ENCODE peak calls at places on chromosomes 6 and 20, in nine cellular contexts. B, P, N, U, Q, T, L, C and Y are unnamed samples. For H3K9me2, the result is how much of the 10 kb centered on the place peaks cover.

GRCh38 chr6:31470801-31471200 is 27.1 kb upstream of the MICB start:
- DNase-seq in B (no peak), P (no peak), N (no peak), U (no peak), Q (no peak), T (no peak), L (no peak), C (no peak), Y (no peak)

GRCh38 chr20:61611401-61611800 is 359.3 kb downstream of the CDH4 start:
- DNase-seq in B (no peak), P (no peak), N (no peak), U (no peak), Q (no peak), T (no peak), L (no peak), C (no peak), Y (no peak)

GRCh38 chr6:100880149-100880900 is 804 bp downstream of the ASCC3 start:
- DNase-seq in B (no peak), P (no peak), N (no peak), U (peak), Q (peak), T (no peak), L (peak), C (peak), Y (peak)

GRCh38 chr20:9615118-9615517 is 100.7 kb downstream of the LAMP5 start:
- DNase-seq in B (no peak), P (no peak), N (no peak), U (no peak), Q (no peak), T (no peak), L (no peak), C (no peak), Y (no peak)

GRCh38 chr6:26055670-26056582 is 31.3 kb upstream of the HFE start:
- DNase-seq in B (peak), P (peak), N (peak), U (peak), Q (peak), T (peak), L (peak), C (peak), Y (peak)

GRCh38 chr6:160798625-160799024 is 96.6 kb downstream of the PLG start:
- DNase-seq in B (no peak), P (peak), N (no peak), U (no peak), Q (no peak), T (no peak), L (no peak), C (no peak), Y (no peak)

GRCh38 chr6:156347251-156348049 is 429.7 kb upstream of the ARID1B start:
- DNase-seq in B (no peak), P (no peak), N (no peak), U (peak), Q (no peak), T (no peak), L (no peak), C (peak), Y (no peak)

GRCh38 chr6:138107078-138107751 is at the start of gene PERP:
- DNase-seq in B (peak), P (no peak), N (peak), U (peak), Q (peak), T (peak), L (peak), C (peak), Y (peak)

GRCh38 chr6:30635834-30636233 is 9.2 kb downstream of the ATAT1 start:
- DNase-seq in B (no peak), P (no peak), N (no peak), U (no peak), Q (no peak), T (no peak), L (no peak), C (no peak), Y (no peak)

GRCh38 chr6:156731436-156731835 is 45.7 kb upstream of the ARID1B start:
- DNase-seq in B (peak), P (no peak), N (no peak), U (peak), Q (peak), T (no peak), L (no peak), C (no peak), Y (no peak)

GRCh38 chr6:125611573-125612399 is 137.6 kb upstream of the HEY2 start:
- DNase-seq in B (no peak), P (no peak), N (no peak), U (no peak), Q (no peak), T (peak), L (no peak), C (no peak), Y (no peak)

GRCh38 chr6:107543088-107543487 is 53.2 kb downstream of the SOBP start:
- DNase-seq in B (no peak), P (no peak), N (no peak), U (no peak), Q (no peak), T (no peak), L (no peak), C (no peak), Y (no peak)

DNA sequence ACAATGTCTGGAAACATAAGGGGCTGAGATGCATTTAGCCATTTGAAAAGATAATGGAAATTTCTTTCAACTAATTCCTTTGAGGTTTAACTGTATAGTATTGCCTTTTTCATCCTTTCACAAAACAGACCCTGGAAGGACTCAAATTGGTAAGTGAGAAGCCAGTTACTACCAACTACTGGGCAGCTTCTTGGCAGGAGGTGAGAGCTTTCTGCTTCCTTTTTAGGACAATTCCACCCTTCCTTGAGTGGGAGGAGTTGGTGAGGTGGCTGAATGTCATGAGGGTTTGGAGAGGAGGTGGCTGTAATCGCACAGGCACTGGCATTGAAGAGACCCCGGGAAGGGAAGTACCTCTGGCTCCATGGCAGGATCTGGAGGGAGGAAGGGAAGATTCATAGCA is 341.1 kb downstream of the NRN1 start:
- DNase-seq in B (no peak), P (no peak), N (no peak), U (no peak), Q (no peak), T (no peak), L (no peak), C (no peak), Y (no peak)
- H3K4me2 ChIP-seq in B (no peak), P (peak), N (no peak), U (no peak), Q (no peak), T (no peak), L (no peak), C (no peak), Y (no peak)

DNA sequence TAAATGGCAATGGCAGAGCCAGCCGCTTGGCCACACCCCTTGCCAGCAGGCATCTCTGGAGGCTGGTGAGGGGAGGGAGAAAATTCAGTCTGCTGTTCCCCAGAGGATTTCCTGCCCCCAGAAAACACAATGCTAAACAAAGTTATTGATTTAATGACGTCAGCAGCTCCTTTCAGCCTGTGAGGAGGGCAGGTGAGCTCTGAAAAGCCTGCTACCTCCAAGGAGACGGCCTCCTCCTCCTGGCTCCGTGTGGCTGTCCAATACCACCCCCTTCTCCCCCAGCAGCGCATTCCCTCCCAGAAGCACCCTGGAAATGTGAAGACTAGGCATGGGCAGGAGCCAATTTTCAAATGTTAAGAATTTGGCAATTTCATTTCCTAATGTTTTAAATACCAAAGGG is 393.1 kb downstream of the ZFAND3 start:
- DNase-seq in B (no peak), P (no peak), N (no peak), U (no peak), Q (no peak), T (peak), L (no peak), C (peak), Y (no peak)
- H3K9me2 ChIP-seq in B (under half), P (under half), N (under half), U (under half), Q (under half), T (under half), L (under half), C (under half), Y (under half)

GRCh38 chr6:167689278-167689677 is 137.4 kb upstream of the AFDN start:
- DNase-seq in B (no peak), P (no peak), N (no peak), U (no peak), Q (no peak), T (no peak), L (no peak), C (no peak), Y (no peak)
- H3K4me2 ChIP-seq in B (no peak), P (no peak), N (no peak), U (no peak), Q (no peak), T (no peak), L (no peak), C (no peak), Y (no peak)

GRCh38 chr6:169648617-169649016 is 53.2 kb downstream of the WDR27 start:
- DNase-seq in B (no peak), P (no peak), N (no peak), U (no peak), Q (no peak), T (no peak), L (no peak), C (no peak), Y (no peak)
- H3K9me2 ChIP-seq in B (under half), P (under half), N (under half), U (under half), Q (under half), T (under half), L (under half), C (under half), Y (under half)

DNA sequence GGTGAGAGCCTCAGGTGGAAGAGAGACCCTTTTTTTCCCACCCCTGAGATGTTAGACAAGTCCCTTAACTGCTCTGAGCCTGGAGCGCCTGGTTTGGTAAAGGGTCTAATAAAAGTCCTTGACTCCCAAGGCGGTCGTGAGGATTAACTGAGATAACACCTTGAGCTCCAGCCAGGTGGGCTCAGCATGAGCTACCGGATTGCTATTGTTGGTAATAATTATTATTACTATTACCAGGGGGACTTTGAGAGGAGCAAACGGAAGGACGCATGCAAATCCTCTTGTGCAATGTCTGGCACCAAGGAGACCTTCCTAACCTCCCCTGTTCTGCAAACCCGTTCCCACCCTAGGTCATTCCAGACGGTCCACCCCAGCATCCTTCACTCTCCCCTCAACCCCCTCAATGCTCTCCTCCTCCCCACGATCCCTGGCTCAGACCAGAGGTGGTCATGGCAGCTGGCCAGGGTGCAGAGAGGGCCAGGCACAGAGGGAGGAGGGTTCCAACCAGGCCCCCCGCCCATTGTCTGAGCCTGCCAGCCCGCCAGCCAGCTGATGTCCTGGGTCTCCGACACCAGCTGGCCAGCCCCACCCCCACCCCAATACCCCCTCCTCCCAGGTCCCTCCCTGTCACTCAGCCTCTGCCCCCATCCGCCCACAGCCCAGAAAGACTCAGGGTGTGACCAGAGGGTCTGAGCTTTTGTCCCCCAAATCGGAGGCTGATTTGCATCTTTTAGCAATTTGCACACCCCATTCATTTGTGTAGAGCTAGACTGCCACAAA is 14.3 kb upstream of the CBFA2T2 start:
- DNase-seq in B (no peak), P (no peak), N (no peak), U (no peak), Q (no peak), T (peak), L (no peak), C (no peak), Y (no peak)
- H3K4me2 ChIP-seq in B (no peak), P (peak), N (no peak), U (no peak), Q (no peak), T (peak), L (no peak), C (no peak), Y (no peak)

DNA sequence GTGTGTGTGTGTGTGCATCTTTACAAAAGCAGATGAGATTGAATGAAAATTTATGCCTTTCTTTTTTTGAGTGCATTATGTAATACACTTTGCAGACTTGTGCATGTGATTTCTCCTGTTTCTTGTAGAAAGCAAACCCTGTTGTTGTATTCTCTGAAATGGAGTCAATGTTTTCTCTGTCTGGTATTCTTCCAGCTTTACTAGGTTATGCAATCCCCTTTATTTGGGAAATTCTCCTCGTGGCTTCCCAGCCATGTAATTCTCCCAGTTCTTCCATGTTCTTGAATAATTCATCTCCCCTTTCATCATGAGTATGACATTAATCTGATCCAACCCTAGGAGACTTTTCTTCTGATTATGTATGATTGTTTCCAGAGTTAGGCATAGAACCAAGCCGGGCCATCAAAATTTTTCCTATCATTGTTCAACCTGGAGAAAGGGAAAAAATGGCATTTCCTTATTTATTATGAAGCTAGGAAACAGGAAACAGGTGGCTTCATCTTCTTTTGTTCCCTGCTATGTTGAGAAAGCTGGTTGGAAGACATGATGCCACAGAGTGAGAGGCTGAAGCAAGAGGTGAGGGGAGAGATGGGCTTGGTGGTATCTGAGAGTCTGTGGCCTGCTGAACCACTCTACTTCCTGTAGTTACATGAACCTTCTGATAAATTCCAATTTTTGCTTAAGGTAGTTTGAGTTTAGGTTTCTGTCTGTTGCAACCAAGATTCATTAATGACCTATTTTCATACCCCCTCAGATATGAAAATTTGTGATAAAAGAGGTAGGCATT is 68.8 kb downstream of the PRL start:
- DNase-seq in B (no peak), P (no peak), N (no peak), U (no peak), Q (no peak), T (no peak), L (no peak), C (no peak), Y (no peak)
- H3K9me2 ChIP-seq in B (under half), P (under half), N (under half), U (under half), Q (under half), T (under half), L (under half), C (under half), Y (under half)

GRCh38 chr6:118606858-118607257 is 44.5 kb downstream of the CEP85L start:
- DNase-seq in B (no peak), P (no peak), N (no peak), U (no peak), Q (no peak), T (no peak), L (no peak), C (no peak), Y (no peak)

GRCh38 chr6:118611334-118611733 is 40.1 kb downstream of the CEP85L start:
- DNase-seq in B (no peak), P (no peak), N (no peak), U (no peak), Q (no peak), T (no peak), L (no peak), C (no peak), Y (no peak)

GRCh38 chr6:118602300-118602699 is 49.1 kb downstream of the CEP85L start:
- DNase-seq in B (no peak), P (no peak), N (no peak), U (no peak), Q (no peak), T (no peak), L (no peak), C (no peak), Y (no peak)

GRCh38 chr6:118603372-118603771 is 48.0 kb downstream of the CEP85L start:
- DNase-seq in B (no peak), P (no peak), N (no peak), U (no peak), Q (no peak), T (no peak), L (no peak), C (no peak), Y (no peak)

DNA sequence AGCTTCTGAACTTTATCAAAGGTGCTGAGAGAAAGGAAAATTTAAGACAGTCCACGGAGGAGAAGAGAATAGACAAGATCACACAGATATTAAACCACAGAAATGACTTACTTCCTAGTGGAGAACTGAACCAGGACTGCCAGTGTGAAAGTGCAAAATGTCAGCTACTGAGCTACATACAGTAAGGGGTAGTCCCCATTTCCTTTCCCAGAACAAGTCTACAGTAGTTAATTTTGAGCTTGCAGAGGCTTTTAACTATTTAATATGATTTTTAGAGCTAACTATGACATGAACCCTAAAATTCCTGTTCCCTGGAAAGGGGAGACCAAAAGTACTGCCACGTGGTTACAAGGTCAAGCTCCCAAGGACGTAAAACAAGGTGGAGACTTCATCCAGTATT is 45.1 kb downstream of the CEP85L start:
- DNase-seq in B (no peak), P (no peak), N (no peak), U (no peak), Q (no peak), T (no peak), L (no peak), C (no peak), Y (no peak)
- H3K4me2 ChIP-seq in B (no peak), P (no peak), N (no peak), U (no peak), Q (no peak), T (no peak), L (no peak), C (no peak), Y (no peak)